ENCODE peak calls at places on chromosomes 7 and 10, in ten cellular contexts. Y, T, O, G, C, U, K, L, F and R are unnamed samples.

GRCh38 chr7:231858-232246 is 39.5 kb downstream of the FAM20C start:
- DNase-seq in Y (no peak), T (no peak), O (no peak), G (no peak), C (no peak), U (no peak), K (no peak), L (no peak), F (no peak), R (no peak)

GRCh38 chr7:151429555-151430331 is 10.2 kb downstream of the CRYGN start:
- DNase-seq in Y (no peak), T (no peak), O (no peak), G (no peak), C (no peak), U (peak), K (no peak), L (peak), F (no peak), R (peak)

GRCh38 chr7:38311329-38311937 is 38.0 kb upstream of the TARP start:
- DNase-seq in Y (peak), T (no peak), O (no peak), G (no peak), C (no peak), U (no peak), K (peak), L (no peak), F (peak), R (no peak)

GRCh38 chr7:441713-442421 is 77.8 kb downstream of the PDGFA start:
- DNase-seq in Y (no peak), T (no peak), O (no peak), G (no peak), C (no peak), U (no peak), K (no peak), L (no peak), F (no peak), R (no peak)

GRCh38 chr10:68542046-68542445 is 14.7 kb upstream of the SLC25A16 start:
- DNase-seq in Y (no peak), T (no peak), O (no peak), G (no peak), C (no peak), U (peak), K (no peak), L (no peak), F (no peak), R (no peak)

GRCh38 chr7:133863362-133864061 is 263.6 kb upstream of the LRGUK start:
- DNase-seq in Y (no peak), T (no peak), O (no peak), G (no peak), C (no peak), U (no peak), K (no peak), L (no peak), F (no peak), R (no peak)

GRCh38 chr10:73590881-73591577 is at the start of gene USP54:
- DNase-seq in Y (no peak), T (peak), O (peak), G (no peak), C (no peak), U (peak), K (no peak), L (no peak), F (peak), R (peak)

GRCh38 chr10:98664329-98665042 is 217.8 kb upstream of the HPS1 start:
- DNase-seq in Y (peak), T (no peak), O (no peak), G (no peak), C (no peak), U (peak), K (no peak), L (no peak), F (peak), R (peak)

GRCh38 chr7:47941136-47941844 is 7.0 kb downstream of the PKD1L1 start:
- DNase-seq in Y (peak), T (peak), O (no peak), G (no peak), C (peak), U (peak), K (peak), L (no peak), F (no peak), R (peak)

GRCh38 chr10:97689637-97690036 is 2.6 kb upstream of the AVPI1 start:
- DNase-seq in Y (no peak), T (peak), O (no peak), G (no peak), C (no peak), U (peak), K (no peak), L (peak), F (no peak), R (peak)

GRCh38 chr10:92264249-92264648 is 26.6 kb downstream of the CPEB3 start:
- DNase-seq in Y (no peak), T (no peak), O (no peak), G (no peak), C (no peak), U (no peak), K (no peak), L (no peak), F (no peak), R (no peak)

GRCh38 chr10:127699311-127699710 is 37.7 kb upstream of the FOXI2 start:
- DNase-seq in Y (no peak), T (no peak), O (no peak), G (no peak), C (no peak), U (no peak), K (no peak), L (no peak), F (no peak), R (no peak)

GRCh38 chr10:97810476-97810875 is 38.7 kb upstream of the SFRP5 start:
- DNase-seq in Y (no peak), T (no peak), O (no peak), G (no peak), C (no peak), U (peak), K (no peak), L (no peak), F (no peak), R (no peak)

GRCh38 chr10:59434463-59435326 is 72.3 kb upstream of the FAM13C start:
- DNase-seq in Y (no peak), T (no peak), O (no peak), G (no peak), C (no peak), U (peak), K (no peak), L (no peak), F (no peak), R (peak)

GRCh38 chr10:4671451-4672145 is 154.4 kb upstream of the AKR1E2 start:
- DNase-seq in Y (no peak), T (no peak), O (no peak), G (no peak), C (no peak), U (peak), K (no peak), L (no peak), F (no peak), R (no peak)

GRCh38 chr10:33819206-33819605 is 484.7 kb upstream of the NRP1 start:
- DNase-seq in Y (no peak), T (peak), O (no peak), G (no peak), C (no peak), U (no peak), K (no peak), L (no peak), F (no peak), R (no peak)

GRCh38 chr7:148944935-148945934 is 61.1 kb upstream of the EZH2 start:
- DNase-seq in Y (no peak), T (peak), O (no peak), G (no peak), C (no peak), U (peak), K (no peak), L (no peak), F (no peak), R (peak)

GRCh38 chr10:119479048-119479394 is 63.5 kb downstream of the RGS10 start:
- DNase-seq in Y (no peak), T (no peak), O (no peak), G (no peak), C (no peak), U (no peak), K (no peak), L (no peak), F (no peak), R (no peak)

GRCh38 chr7:41280491-41280890 is 422.4 kb downstream of the INHBA start:
- DNase-seq in Y (no peak), T (no peak), O (no peak), G (no peak), C (no peak), U (no peak), K (no peak), L (no peak), F (no peak), R (no peak)

GRCh38 chr7:81769891-81770818 is at the start of gene HGF:
- DNase-seq in Y (peak), T (peak), O (peak), G (no peak), C (no peak), U (peak), K (peak), L (peak), F (peak), R (peak)

GRCh38 chr10:36349445-36350063 is 707.5 kb upstream of the FZD8 start:
- DNase-seq in Y (no peak), T (no peak), O (no peak), G (no peak), C (no peak), U (peak), K (peak), L (no peak), F (no peak), R (peak)

GRCh38 chr7:49926720-49927119 is 153.3 kb downstream of the VWC2 start:
- DNase-seq in Y (no peak), T (no peak), O (no peak), G (no peak), C (no peak), U (no peak), K (no peak), L (no peak), F (no peak), R (no peak)

GRCh38 chr7:77933394-77933793 is 134.8 kb downstream of the PHTF2 start:
- DNase-seq in Y (no peak), T (peak), O (no peak), G (no peak), C (no peak), U (peak), K (no peak), L (no peak), F (no peak), R (peak)

GRCh38 chr10:43605850-43606322 is 352 bp upstream of the ZNF485 start:
- DNase-seq in Y (no peak), T (no peak), O (no peak), G (no peak), C (no peak), U (no peak), K (no peak), L (no peak), F (no peak), R (no peak)

GRCh38 chr7:92461027-92462003 is 14.0 kb downstream of the GATAD1 start:
- DNase-seq in Y (peak), T (peak), O (peak), G (no peak), C (no peak), U (peak), K (no peak), L (no peak), F (peak), R (peak)

GRCh38 chr7:133770863-133771492 is 356.2 kb upstream of the LRGUK start:
- DNase-seq in Y (no peak), T (peak), O (no peak), G (no peak), C (no peak), U (peak), K (no peak), L (no peak), F (no peak), R (no peak)

GRCh38 chr7:155921804-155922506 is 109.7 kb upstream of the SHH start:
- DNase-seq in Y (no peak), T (no peak), O (no peak), G (peak), C (no peak), U (no peak), K (no peak), L (peak), F (peak), R (no peak)

GRCh38 chr7:2601065-2601464 is 30.7 kb upstream of the TTYH3 start:
- DNase-seq in Y (no peak), T (no peak), O (no peak), G (no peak), C (no peak), U (no peak), K (no peak), L (peak), F (no peak), R (no peak)

GRCh38 chr10:5927306-5927705 is 37.3 kb downstream of the FBH1 start:
- DNase-seq in Y (no peak), T (peak), O (no peak), G (no peak), C (no peak), U (peak), K (no peak), L (no peak), F (no peak), R (peak)

DNA sequence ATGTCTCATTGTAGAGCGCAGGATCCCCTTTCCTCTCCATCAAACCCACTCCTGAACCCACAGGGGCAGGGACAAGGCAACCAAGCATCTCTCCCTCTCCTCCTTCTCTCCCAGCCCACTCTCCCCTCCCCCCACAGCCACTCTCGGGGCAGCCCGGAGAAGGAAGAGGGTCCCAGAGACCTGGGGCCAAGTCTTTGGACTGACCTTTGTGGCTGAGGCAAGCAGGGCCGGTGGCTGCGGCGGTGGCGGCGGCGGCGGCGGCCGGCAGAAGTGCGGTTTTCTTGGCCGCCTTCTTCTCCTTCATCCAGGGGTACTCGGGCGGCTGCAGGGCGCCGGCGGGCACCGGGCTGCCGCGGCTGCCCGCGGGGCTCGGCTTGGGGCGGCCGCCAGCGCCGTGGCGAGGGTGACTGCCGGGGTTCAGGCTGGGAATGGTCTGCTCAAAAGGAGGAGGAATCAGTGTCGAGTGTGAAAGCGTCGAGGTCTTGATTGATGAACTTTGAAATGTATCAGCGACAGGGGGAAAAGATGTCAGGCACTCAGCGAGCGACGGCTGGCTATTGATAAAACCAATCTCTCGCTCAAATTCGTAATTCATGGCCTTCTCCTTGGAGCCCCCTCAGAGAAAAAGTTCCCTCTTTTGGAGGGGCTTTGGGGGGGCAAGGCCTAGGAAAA is 441 bp downstream of the HOXA2 start:
- DNase-seq in Y (no peak), T (no peak), O (no peak), G (peak), C (no peak), U (peak), K (no peak), L (no peak), F (peak), R (no peak)
- H3K4me3 ChIP-seq in Y (no peak), T (no peak), O (no peak), G (peak), C (peak), U (peak), K (peak), L (peak), F (peak), R (no peak)

DNA sequence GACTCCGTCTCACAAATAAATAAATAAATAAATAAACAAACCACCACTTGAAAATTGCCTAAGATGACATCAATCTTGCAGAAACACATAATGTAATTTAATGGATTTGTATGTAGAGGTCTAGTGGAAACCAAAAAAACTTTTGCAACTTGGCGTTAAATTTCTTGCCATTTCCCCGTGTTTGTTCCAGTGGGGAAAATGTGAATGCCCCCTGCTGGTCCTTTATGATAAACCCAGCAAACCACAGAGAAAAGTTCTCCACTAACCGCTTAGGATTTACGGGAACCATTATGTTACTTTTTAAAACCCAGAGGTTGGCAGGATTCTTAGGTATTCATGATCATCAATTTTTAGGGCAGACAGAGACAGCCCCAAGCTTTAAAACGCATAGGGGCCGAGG is 32.5 kb downstream of the LAMB4 start:
- DNase-seq in Y (no peak), T (no peak), O (no peak), G (no peak), C (no peak), U (no peak), K (no peak), L (no peak), F (peak), R (no peak)
- TF ChIP-seq CTCF in Y (peak), T (no peak), O (peak), G (peak), C (peak), U (peak), K (no peak), L (peak), F (peak), R (peak)

DNA sequence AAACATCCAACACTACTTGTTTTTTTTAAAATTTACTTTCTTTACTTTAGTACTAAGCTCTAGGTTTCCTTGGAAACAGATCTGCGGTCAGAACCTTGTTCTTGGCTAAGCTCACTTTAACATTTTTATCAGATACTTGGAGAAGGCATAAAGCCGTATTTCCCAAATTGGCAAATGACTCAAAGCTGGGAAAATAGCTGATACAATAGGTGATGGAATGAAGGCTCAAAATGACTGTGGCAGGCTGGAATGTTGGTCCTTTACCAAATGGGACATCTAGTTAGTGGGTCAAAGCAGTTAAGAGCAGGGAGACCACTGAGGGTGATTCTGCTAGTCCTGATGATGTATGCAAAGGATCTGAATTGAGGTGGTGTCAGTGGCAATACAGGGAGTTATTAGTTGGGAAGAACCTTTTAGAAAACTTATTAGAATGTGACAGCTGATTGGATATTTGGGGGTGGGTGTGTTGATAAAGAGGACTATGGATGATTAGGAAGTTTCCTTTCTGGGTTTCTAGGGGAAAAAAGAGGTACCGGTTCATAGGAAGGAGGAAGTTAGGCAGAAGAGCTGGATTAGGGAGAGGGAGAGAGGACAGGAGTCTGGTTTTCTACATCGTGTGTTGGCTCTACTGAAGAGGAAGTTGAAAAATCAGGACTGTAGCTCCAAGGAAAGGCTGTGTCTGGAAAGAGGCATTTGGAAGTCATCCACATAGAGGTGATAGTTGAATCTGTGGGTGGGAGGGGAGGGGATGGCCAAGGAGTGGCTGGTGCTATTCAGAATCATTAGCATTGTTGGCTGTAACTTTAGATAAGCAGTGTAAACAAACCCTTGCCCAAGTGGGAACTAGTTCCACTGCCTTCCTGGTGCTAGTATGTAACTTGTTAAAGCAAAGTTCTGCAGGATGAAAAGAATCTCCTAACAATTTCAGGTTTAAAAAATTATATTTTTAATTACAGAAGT is 13.1 kb downstream of the PLCE1 start:
- DNase-seq in Y (no peak), T (no peak), O (no peak), G (no peak), C (no peak), U (peak), K (no peak), L (peak), F (peak), R (no peak)
- H3K4me3 ChIP-seq in Y (no peak), T (no peak), O (no peak), G (no peak), C (peak), U (no peak), K (no peak), L (no peak), F (no peak), R (no peak)

DNA sequence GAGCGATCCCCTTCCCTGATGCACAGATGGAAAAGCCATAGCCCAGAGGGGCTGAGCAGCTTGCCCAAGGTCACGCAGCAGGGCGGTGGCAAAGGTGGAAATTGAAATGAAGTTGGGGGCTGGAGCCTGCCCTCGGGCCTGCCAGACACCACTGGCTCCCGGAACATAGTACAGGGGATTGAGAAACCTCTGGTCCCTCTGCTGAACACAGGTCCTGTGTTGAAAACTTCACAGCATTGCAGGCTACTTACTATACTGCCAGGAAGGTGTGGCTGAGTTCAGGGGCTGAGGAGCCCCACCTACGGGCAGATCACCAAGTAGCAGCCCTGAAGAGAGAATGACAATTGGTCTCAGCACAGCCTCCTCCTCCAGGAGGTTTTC is 326.7 kb downstream of the PLXNA4 start:
- DNase-seq in Y (no peak), T (no peak), O (no peak), G (no peak), C (no peak), U (no peak), K (no peak), L (peak), F (peak), R (no peak)
- TF ChIP-seq CTCF in Y (no peak), T (peak), O (no peak), G (no peak), C (no peak), U (no peak), K (peak), L (no peak), F (peak), R (no peak)